ENCODE peak calls at places on chromosome X, in six cellular contexts. K, D, R, S, O and Z are unnamed samples.

GRCh38 chrX:63470506-63470905 is 119.4 kb upstream of the SPIN4 start:
- DNase-seq in S (no peak), R (no peak), D (no peak), K (no peak), O (no peak), Z (no peak)

GRCh38 chrX:29617276-29617675 is 598.1 kb upstream of the MAGEB2 start:
- DNase-seq in O (no peak), D (no peak), S (no peak), K (no peak), R (no peak), Z (no peak)

GRCh38 chrX:19882066-19882775 is 5.2 kb downstream of the SH3KBP1 start:
- DNase-seq in S (no peak), O (no peak), D (no peak), R (no peak), K (no peak), Z (no peak)

GRCh38 chrX:79266702-79267101 is 100.4 kb downstream of the ITM2A start:
- DNase-seq in R (no peak), S (no peak), K (no peak), O (no peak), D (no peak), Z (no peak)

GRCh38 chrX:15269618-15270521 is at the start of gene ASB9:
- DNase-seq in K (peak), R (peak), D (peak), O (no peak), S (no peak), Z (no peak)

GRCh38 chrX:17967888-17968287 is 106.8 kb upstream of the RAI2 start:
- DNase-seq in O (no peak), D (peak), S (no peak), K (no peak), R (no peak), Z (no peak)

GRCh38 chrX:10769696-10770619 is 149.6 kb upstream of the MID1 start:
- DNase-seq in K (peak), R (no peak), D (no peak), O (no peak), S (no peak), Z (no peak)

GRCh38 chrX:68945603-68946228 is 116.9 kb downstream of the EFNB1 start:
- DNase-seq in R (no peak), K (no peak), D (no peak), S (peak), O (no peak), Z (no peak)

GRCh38 chrX:39827959-39828358 is 269.8 kb downstream of the BCOR start:
- DNase-seq in O (no peak), D (no peak), K (peak), R (peak), S (no peak), Z (no peak)

GRCh38 chrX:123924181-123924580 is 37.3 kb upstream of the STAG2 start:
- DNase-seq in D (no peak), S (no peak), O (no peak), R (no peak), K (no peak), Z (no peak)

GRCh38 chrX:57156397-57157049 is 19.3 kb upstream of the SPIN2A start:
- DNase-seq in S (no peak), R (no peak), D (no peak), O (no peak), K (peak), Z (no peak)
- TF ChIP-seq CTCF in S (no peak), R (no peak), D (peak), O (no peak), K (peak), Z (no peak)

DNA sequence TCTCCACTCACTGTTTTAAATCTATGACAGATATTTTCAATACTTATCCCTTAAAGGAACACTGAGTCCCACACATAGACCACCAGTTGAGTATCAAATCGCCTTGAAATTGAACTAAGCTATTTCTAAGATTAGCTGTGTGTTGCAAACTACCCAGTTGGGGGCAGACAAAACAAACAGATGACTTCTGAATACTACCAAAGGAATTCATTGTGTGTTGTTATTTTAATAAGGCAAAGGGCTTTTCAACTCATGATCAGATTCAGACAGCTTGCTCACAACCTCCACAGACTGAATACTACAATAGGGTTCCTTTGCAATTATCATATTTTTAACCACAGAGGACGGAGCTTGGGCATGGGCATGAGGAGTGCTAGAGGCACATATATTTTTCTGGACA is 283.0 kb upstream of the GPC4 start:
- DNase-seq in K (no peak), R (no peak), O (no peak), S (no peak), D (no peak), Z (no peak)
- TF ChIP-seq CTCF in K (no peak), R (no peak), O (no peak), S (no peak), D (no peak), Z (peak)

GRCh38 chrX:149487292-149487691 is 17.8 kb downstream of the IDS start:
- DNase-seq in D (no peak), O (no peak), S (no peak), K (no peak), R (no peak), Z (no peak)
- TF ChIP-seq CTCF in D (no peak), O (no peak), S (no peak), K (no peak), R (no peak), Z (no peak)

GRCh38 chrX:154918060-154918483 is 31.9 kb downstream of the F8A1 start:
- DNase-seq in O (peak), K (peak), D (peak), S (peak), R (peak), Z (peak)
- TF ChIP-seq CTCF in O (peak), K (peak), D (peak), S (peak), R (peak), Z (peak)

GRCh38 chrX:106791495-106791894 is 11.0 kb upstream of the TBC1D8B start:
- DNase-seq in R (no peak), K (no peak), D (no peak), O (no peak), S (no peak), Z (no peak)
- TF ChIP-seq CTCF in R (no peak), K (peak), D (peak), O (no peak), S (no peak), Z (peak)